ENCODE peak calls at places on chromosomes 11 and 22, in seven cellular contexts. U is spleen, R is mesenchymal stem cell, J is lower lobe of right lung, K is PC-9, I is WERI-Rb-1, W is IMR-90. B is an unnamed sample.

GRCh38 chr11:100730266-100730665 is 43.2 kb downstream of the ARHGAP42 start:
- DNase-seq in W (peak; percentile 15), R (no peak), K (no peak), I (no peak), U (no peak), J (no peak), B (no peak)

GRCh38 chr11:77249427-77249826 is 52.1 kb downstream of the GDPD4 start:
- DNase-seq in J (no peak), W (peak; percentile 48), U (no peak), I (no peak), R (peak; percentile 35), K (peak; percentile 8), B (no peak)

GRCh38 chr22:39359659-39360195 is 9.9 kb downstream of the SYNGR1 start:
- DNase-seq in K (no peak), W (no peak), R (no peak), J (no peak), I (no peak), U (no peak), B (no peak)

GRCh38 chr22:44348963-44349950 is 36.5 kb upstream of the SHISAL1 start:
- DNase-seq in R (no peak), I (no peak), U (no peak), J (no peak), W (peak; percentile 45), K (peak; percentile 18), B (no peak)

GRCh38 chr22:41382098-41382578 is 396 bp downstream of the TEF start:
- DNase-seq in R (peak; percentile 64), K (no peak), J (peak; percentile 81), W (no peak), U (no peak), I (peak; percentile 65), B (peak; percentile 50)

GRCh38 chr11:12133539-12134238 is 23.3 kb downstream of the MICAL2 start:
- DNase-seq in K (no peak), I (no peak), U (no peak), W (no peak), J (no peak), R (no peak), B (no peak)

GRCh38 chr11:60469723-60470122 is 14.1 kb downstream of the MS4A1 start:
- DNase-seq in U (no peak), I (no peak), W (no peak), R (no peak), K (no peak), J (no peak), B (no peak)

GRCh38 chr11:6927030-6927617 is 898 bp downstream of the ZNF215 start:
- DNase-seq in W (no peak), K (no peak), U (no peak), I (no peak), R (no peak), J (no peak), B (no peak)

GRCh38 chr11:134254433-134254832 is 1.1 kb downstream of the ACAD8 start:
- DNase-seq in W (no peak), U (no peak), I (no peak), J (no peak), K (no peak), R (no peak), B (no peak)

GRCh38 chr11:133732109-133732508 is 113.2 kb downstream of the SPATA19 start:
- DNase-seq in W (no peak), J (no peak), R (no peak), I (no peak), U (no peak), K (no peak), B (no peak)

GRCh38 chr11:6458352-6458751 is 15.4 kb downstream of the TRIM3 start:
- DNase-seq in J (no peak), U (no peak), W (no peak), I (no peak), R (no peak), K (peak; percentile 25), B (no peak)

GRCh38 chr11:124276081-124276480 is 19.9 kb downstream of the OR8G5 start:
- DNase-seq in R (peak; percentile 93), U (no peak), I (no peak), J (no peak), K (no peak), W (peak; percentile 82), B (no peak)

GRCh38 chr22:21451545-21452520 is 15.4 kb upstream of the TMEM191C start:
- DNase-seq in J (peak; percentile 20), R (no peak), W (no peak), I (no peak), U (peak; percentile 30), K (no peak), B (peak; percentile 16)

GRCh38 chr22:35306350-35306967 is 6.8 kb downstream of the TOM1 start:
- DNase-seq in I (no peak), K (no peak), U (no peak), W (no peak), R (peak; percentile 44), J (no peak), B (no peak)

GRCh38 chr11:35798423-35798822 is 135.8 kb downstream of the TRIM44 start:
- DNase-seq in W (peak; percentile 31), I (no peak), K (no peak), R (peak; percentile 23), J (no peak), U (no peak), B (no peak)

GRCh38 chr11:26992031-26992541 is 1.8 kb upstream of the FIBIN start:
- DNase-seq in K (no peak), W (peak; percentile 93), U (no peak), I (no peak), J (no peak), R (peak; percentile 90), B (no peak)

GRCh38 chr11:11668293-11668692 is 46.5 kb upstream of the GALNT18 start:
- DNase-seq in J (no peak), W (no peak), K (no peak), I (no peak), R (no peak), U (no peak), B (no peak)

GRCh38 chr11:76629133-76629852 is 41.3 kb downstream of the LRRC32 start:
- DNase-seq in K (no peak), U (no peak), R (peak; percentile 87), J (peak; percentile 65), W (peak; percentile 75), I (no peak), B (no peak)

GRCh38 chr11:11036185-11037161 is 178.6 kb upstream of the ZBED5 start:
- DNase-seq in W (peak; percentile 66), K (no peak), R (peak; percentile 52), U (no peak), I (peak; percentile 30), J (no peak), B (peak; percentile 60)

GRCh38 chr11:68128682-68129327 is 7.6 kb upstream of the CHKA start:
- DNase-seq in W (peak; percentile 70), U (peak; percentile 85), I (peak; percentile 62), R (peak; percentile 60), K (peak; percentile 79), J (peak; percentile 73), B (no peak)

GRCh38 chr11:72829884-72830533 is 15.8 kb downstream of the ATG16L2 start:
- DNase-seq in I (no peak), U (no peak), J (peak; percentile 21), W (no peak), R (no peak), K (no peak), B (no peak)

GRCh38 chr22:17945851-17946690 is 78.3 kb downstream of the MICAL3 start:
- DNase-seq in R (no peak), W (no peak), I (peak; percentile 55), K (no peak), U (no peak), J (no peak), B (no peak)

GRCh38 chr11:46705070-46705688 is 4.3 kb downstream of the ZNF408 start:
- DNase-seq in I (no peak), K (no peak), J (no peak), U (no peak), R (no peak), W (no peak), B (no peak)
- H3K36me3 ChIP-seq in I (peaks cover 42% of the 10 kb centered on the region), K (peaks cover 27% of the 10 kb centered on the region), J (peaks cover 52% of the 10 kb centered on the region), U (peaks cover 54% of the 10 kb centered on the region), R (peaks cover 52% of the 10 kb centered on the region), W (peaks cover 50% of the 10 kb centered on the region), B (peaks cover 48% of the 10 kb centered on the region)

DNA sequence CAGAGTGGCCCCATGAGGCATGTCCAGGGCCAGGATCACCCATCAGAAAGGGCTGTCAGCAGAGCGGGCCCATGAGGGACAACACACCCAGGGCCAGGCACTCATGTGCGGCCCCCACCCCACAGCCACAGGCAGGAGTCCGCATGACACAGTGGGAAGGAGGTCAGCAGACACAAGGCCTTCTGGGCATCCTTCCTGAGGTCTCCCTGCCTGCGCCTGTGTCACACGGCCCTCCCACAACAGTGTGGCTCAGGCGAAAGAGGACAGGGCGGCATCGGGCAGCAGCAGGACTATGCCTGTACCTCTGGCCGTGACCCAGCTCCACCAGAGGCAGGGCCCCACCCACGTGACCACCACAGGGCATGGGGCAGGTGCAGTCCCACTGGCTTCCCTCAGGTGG is 27.1 kb downstream of the CHID1 start:
- DNase-seq in K (no peak), J (no peak), U (no peak), R (no peak), I (no peak), W (no peak), B (no peak)
- H3K36me3 ChIP-seq in K (no peaks in the 10 kb centered on the region), J (peaks cover 46% of the 10 kb centered on the region), U (peaks cover 63% of the 10 kb centered on the region), R (peaks cover 67% of the 10 kb centered on the region), I (peaks cover 61% of the 10 kb centered on the region), W (peaks cover 32% of the 10 kb centered on the region), B (peaks cover 26% of the 10 kb centered on the region)

DNA sequence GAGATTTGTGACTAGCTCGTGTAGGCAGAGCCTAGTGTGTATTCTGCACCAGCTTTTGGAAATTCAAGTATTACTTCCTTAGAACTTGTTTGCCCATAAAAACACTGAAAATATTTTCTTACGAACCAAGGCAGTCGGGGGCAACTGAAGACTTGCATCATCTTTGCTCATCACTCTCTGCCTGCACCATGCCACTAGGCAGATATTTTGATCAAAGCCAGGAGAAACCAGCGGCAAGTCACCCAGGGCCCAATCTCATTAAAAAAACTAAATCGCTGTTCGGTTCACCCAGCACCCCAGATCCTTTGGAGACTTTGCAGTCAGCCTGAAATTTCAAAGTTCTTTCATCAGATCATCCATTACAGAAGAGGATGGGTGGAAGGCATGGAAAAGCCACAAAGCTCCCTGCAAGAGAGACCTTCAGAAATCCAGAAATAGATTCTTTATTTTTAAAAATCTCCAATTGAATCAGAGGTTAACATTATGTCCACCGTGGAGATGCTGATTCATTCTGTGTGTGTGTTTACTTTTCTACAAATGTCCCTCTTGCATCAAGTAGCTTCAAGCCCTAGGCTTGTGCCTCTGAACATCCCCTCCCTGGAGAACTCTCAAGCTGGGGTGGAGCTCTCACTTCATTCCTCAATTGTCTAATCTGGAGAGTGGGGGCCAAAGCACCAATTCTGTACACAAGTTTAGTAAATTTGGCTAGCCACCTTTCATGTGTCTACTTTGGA is 78.4 kb downstream of the ETS1 start:
- DNase-seq in R (peak; percentile 84), J (no peak), W (peak; percentile 86), K (no peak), I (no peak), U (no peak), B (no peak)
- H3K36me3 ChIP-seq in R (peaks cover 21% of the 10 kb centered on the region), J (peaks cover 16% of the 10 kb centered on the region), W (peaks cover 10% of the 10 kb centered on the region), K (no peaks in the 10 kb centered on the region), I (no peaks in the 10 kb centered on the region), U (peaks cover 32% of the 10 kb centered on the region), B (no peaks in the 10 kb centered on the region)

DNA sequence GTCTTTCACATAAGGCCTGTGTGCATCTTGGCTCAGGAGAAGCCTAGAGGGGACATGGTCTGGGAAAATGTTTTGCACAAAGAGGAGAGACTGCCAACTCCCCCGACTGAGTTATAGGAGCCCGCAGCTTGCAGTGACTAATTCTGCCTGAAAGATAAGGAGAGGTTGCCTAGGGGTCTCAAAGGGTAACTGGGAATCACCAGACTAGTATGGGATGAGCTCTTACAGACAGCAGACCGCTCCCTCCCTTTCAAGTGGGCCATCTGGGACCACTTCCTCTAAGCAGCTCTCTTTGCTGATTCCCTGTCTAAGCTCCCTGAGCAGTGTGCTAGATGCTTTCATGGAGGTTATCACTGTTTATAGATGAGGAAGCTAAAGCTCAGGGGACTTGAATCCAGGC is 105.1 kb downstream of the TENM4 start:
- DNase-seq in W (no peak), U (no peak), J (no peak), R (no peak), I (no peak), K (no peak), B (no peak)
- H3K36me3 ChIP-seq in W (no peaks in the 10 kb centered on the region), U (no peaks in the 10 kb centered on the region), J (no peaks in the 10 kb centered on the region), R (no peaks in the 10 kb centered on the region), I (no peaks in the 10 kb centered on the region), K (no peaks in the 10 kb centered on the region), B (no peaks in the 10 kb centered on the region)